ENCODE peak calls at places on chromosomes 2 and 18, in five cellular contexts. B is naive thymus-derived CD4-positive, alpha-beta T cell; X is psoas muscle; K is spleen; L is GM23248. M is an unnamed sample.

GRCh38 chr2:120955427-120955826 is 219.8 kb downstream of the GLI2 start:
- DNase-seq in K (no peak), B (no peak), L (no peak), X (no peak), M (no peak)

GRCh38 chr2:102143450-102143985 is 972 bp downstream of the IL1R1 start:
- DNase-seq in B (no peak), X (no peak), L (peak; percentile 69), K (no peak), M (no peak)

GRCh38 chr2:64534363-64534762 is 10.2 kb downstream of the AFTPH start:
- DNase-seq in L (no peak), K (no peak), X (no peak), B (no peak), M (no peak)

GRCh38 chr18:49631146-49631866 is 69.4 kb downstream of the LIPG start:
- DNase-seq in K (no peak), B (no peak), X (no peak), L (no peak), M (no peak)

GRCh38 chr2:24471662-24472061 is 19.4 kb upstream of the NCOA1 start:
- DNase-seq in K (no peak), L (peak; percentile 4), X (no peak), B (peak; percentile 14), M (no peak)

GRCh38 chr2:212109792-212110680 is 428.6 kb downstream of the ERBB4 start:
- DNase-seq in B (no peak), X (no peak), L (no peak), K (no peak), M (no peak)

GRCh38 chr2:160920061-160920460 is 240.2 kb upstream of the TANK start:
- DNase-seq in B (no peak), L (no peak), X (no peak), K (no peak), M (no peak)

GRCh38 chr2:100198461-100199230 is 56.3 kb upstream of the AFF3 start:
- DNase-seq in X (no peak), K (no peak), B (no peak), L (no peak), M (no peak)

GRCh38 chr2:19860022-19860421 is 41.8 kb downstream of the TTC32 start:
- DNase-seq in B (no peak), X (peak; percentile 28), K (no peak), L (no peak), M (no peak)

GRCh38 chr2:149470046-149470445 is 117.5 kb downstream of the MMADHC start:
- DNase-seq in X (no peak), L (no peak), B (no peak), K (no peak), M (no peak)

GRCh38 chr18:8718401-8718913 is 13.1 kb downstream of the MTCL1 start:
- DNase-seq in B (no peak), X (no peak), L (no peak), K (no peak), M (no peak)

GRCh38 chr2:132384491-132385186 is 32.0 kb upstream of the GPR39 start:
- DNase-seq in X (no peak), L (no peak), K (no peak), B (no peak), M (no peak)

GRCh38 chr2:107728586-107728985 is 98.1 kb upstream of the RGPD4 start:
- DNase-seq in L (no peak), K (no peak), B (no peak), X (no peak), M (no peak)

GRCh38 chr2:72027426-72028161 is 120.1 kb downstream of the CYP26B1 start:
- DNase-seq in L (peak; percentile 40), X (no peak), B (no peak), K (peak; percentile 52), M (peak; percentile 48)

GRCh38 chr2:61670591-61671503 is 132.7 kb upstream of the XPO1 start:
- DNase-seq in X (peak; percentile 41), K (no peak), L (peak; percentile 77), B (peak; percentile 3), M (peak; percentile 82)

GRCh38 chr2:11248-11941 is 34.9 kb downstream of the FAM110C start:
- DNase-seq in L (peak; percentile 57), B (peak; percentile 38), K (peak; percentile 86), X (peak; percentile 44), M (no peak)

GRCh38 chr2:1231664-1232063 is 181.6 kb upstream of the TPO start:
- DNase-seq in K (no peak), X (no peak), B (no peak), L (no peak), M (no peak)

GRCh38 chr2:105641389-105641811 is 103.3 kb upstream of the NCK2 start:
- DNase-seq in B (no peak), K (no peak), L (no peak), X (no peak), M (peak; percentile 55)

GRCh38 chr2:173511357-173511756 is 156.7 kb downstream of the CDCA7 start:
- DNase-seq in K (no peak), X (no peak), L (no peak), B (no peak), M (no peak)

GRCh38 chr2:68847751-68848150 is 23.4 kb downstream of the BMP10 start:
- DNase-seq in L (no peak), K (no peak), X (no peak), B (no peak), M (no peak)

GRCh38 chr2:164784376-164784775 is 57.2 kb downstream of the COBLL1 start:
- DNase-seq in X (no peak), B (no peak), L (peak; percentile 86), K (no peak), M (no peak)

GRCh38 chr2:182144780-182145170 is 159.1 kb downstream of the PPP1R1C start:
- DNase-seq in X (no peak), L (peak; percentile 51), B (no peak), K (no peak), M (peak; percentile 65)

GRCh38 chr18:9333441-9334350 is 877 bp upstream of the TWSG1 start:
- DNase-seq in B (no peak), X (no peak), L (peak; percentile 79), K (peak; percentile 84), M (peak; percentile 58)

DNA sequence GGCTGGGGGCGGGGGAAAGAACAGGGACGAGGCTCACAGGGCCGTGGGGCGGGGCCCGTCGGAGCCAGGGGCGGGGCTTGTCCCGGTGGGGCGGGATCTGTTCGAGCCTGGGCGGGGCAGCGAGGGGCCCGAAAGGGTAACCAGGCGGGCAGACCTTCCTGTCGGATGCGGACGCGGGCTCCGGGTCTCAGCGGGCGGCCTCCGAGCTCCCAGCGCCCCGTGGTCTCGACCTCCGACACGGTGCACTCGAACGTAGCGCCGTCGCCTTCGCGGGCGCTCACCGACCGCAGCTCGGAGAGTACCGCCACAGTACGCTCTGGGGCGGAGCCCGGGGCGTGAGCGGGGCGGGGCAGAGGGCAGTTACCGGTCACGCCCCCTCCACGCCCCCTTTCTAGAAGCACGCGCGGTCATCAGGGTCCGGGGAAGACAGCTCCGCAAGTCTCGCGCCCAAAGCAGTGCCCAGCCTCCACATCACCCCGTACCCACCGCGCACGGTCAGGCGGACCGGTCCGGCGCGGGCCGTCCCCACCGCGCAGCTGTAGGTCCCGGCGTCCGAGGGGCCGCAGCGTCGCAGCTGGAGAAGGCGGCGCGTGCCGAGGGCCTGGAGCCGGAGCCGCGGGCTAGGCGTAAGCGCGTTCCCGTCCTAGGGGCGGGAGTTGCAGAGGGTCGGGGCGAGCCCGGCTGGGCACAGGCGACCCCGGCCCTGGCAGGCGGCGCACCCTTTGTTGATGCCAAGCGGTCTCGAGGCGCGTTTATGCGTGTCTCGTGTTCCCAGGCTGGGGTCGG is 8.7 kb downstream of the TMEM198 start:
- DNase-seq in K (peak; percentile 92), L (peak; percentile 94), X (peak; percentile 86), B (peak; percentile 72), M (peak; percentile 82)
- H3K4me3 ChIP-seq in K (peak overlapping the region; percentile 50), L (peak overlapping the region; percentile 76), X (peak overlapping the region; percentile 72), B (peak overlapping the region; percentile 57), M (peak overlapping the region; percentile 45)

GRCh38 chr2:177429688-177430325 is 37.2 kb downstream of the AGPS start:
- DNase-seq in K (no peak), X (no peak), L (peak; percentile 94), B (no peak), M (no peak)
- H3K9me3 ChIP-seq in K (peaks cover 78% of the 10 kb centered on the region), X (peaks cover 28% of the 10 kb centered on the region), L (no peaks in the 10 kb centered on the region), B (no peaks in the 10 kb centered on the region), M (no peaks in the 10 kb centered on the region)

GRCh38 chr2:47174731-47175361 is 19.7 kb upstream of the STPG4 start:
- DNase-seq in B (peak; percentile 27), L (peak; percentile 82), K (no peak), X (no peak), M (no peak)
- H3K4me1 ChIP-seq in B (peaks cover 35% of the 10 kb centered on the region), L (peaks cover 45% of the 10 kb centered on the region), K (peaks cover 77% of the 10 kb centered on the region), X (peaks cover 38% of the 10 kb centered on the region), M (peaks cover 54% of the 10 kb centered on the region)

DNA sequence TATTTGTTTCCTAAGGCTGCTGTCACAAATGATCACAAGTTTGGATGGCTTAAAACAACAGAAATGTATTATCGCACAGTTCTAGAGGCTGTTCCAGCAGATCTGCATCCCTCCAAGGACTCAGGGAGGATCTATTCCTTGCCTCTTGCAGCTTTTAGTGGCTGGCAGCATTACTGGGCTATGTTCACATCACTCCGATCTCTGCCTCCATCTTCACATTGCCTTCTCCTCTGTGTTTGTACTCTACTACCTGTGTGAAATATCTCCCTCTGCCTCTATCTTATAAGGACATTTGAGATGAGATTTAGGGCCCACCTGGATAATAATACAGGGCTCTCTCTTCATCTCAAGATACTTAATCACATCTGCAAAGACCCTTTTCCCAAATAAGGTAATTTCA is 18.9 kb downstream of the NDC80 start:
- DNase-seq in X (no peak), B (no peak), L (no peak), K (no peak), M (no peak)
- H3K4me3 ChIP-seq in X (peak overlapping the region; percentile 9), B (peak overlapping the region; percentile 44), L (no peak overlapping the region), K (peak overlapping the region; percentile 4), M (no peak overlapping the region)

GRCh38 chr2:169222665-169223064 is 139.7 kb downstream of the LRP2 start:
- DNase-seq in X (no peak), K (no peak), L (no peak), B (no peak), M (no peak)

GRCh38 chr2:169225233-169225750 is 137.0 kb downstream of the LRP2 start:
- DNase-seq in X (no peak), K (no peak), B (no peak), L (no peak), M (no peak)

GRCh38 chr2:169221745-169222369 is 140.5 kb downstream of the LRP2 start:
- DNase-seq in X (no peak), K (no peak), B (no peak), L (peak; percentile 20), M (no peak)

GRCh38 chr2:169229590-169229989 is 132.7 kb downstream of the LRP2 start:
- DNase-seq in K (no peak), X (no peak), B (no peak), L (no peak), M (no peak)

DNA sequence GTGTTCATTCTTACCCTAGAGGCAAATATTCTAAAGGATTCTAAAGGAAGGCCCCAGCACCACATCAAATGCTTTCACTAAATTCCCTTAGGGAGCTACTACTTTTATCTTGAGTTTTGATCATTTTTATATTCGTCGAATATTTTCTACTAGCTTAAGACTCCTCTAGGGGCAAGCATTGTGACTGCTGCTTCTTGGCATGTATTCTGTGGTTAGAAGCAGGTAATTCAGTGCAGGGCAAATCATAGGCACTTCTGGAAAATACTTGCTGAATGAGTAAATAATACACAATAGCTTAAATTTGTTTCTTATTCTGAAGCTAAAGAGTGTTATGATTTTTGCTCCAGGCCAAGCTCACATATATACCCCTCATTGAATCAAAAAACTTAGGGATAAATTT is 136.4 kb downstream of the LRP2 start:
- DNase-seq in B (no peak), L (no peak), K (no peak), X (no peak), M (no peak)
- H3K9me3 ChIP-seq in B (no peaks in the 10 kb centered on the region), L (no peaks in the 10 kb centered on the region), K (no peaks in the 10 kb centered on the region), X (no peaks in the 10 kb centered on the region), M (no peaks in the 10 kb centered on the region)